ENCODE peak calls at places on chromosomes 1 and 21, in five cellular contexts. Y, E, Z, N and I are unnamed samples.

GRCh38 chr1:17958704-17959103 is 148.9 kb upstream of the IGSF21 start:
- DNase-seq in E (no peak), N (no peak), Y (no peak), Z (no peak), I (no peak)

GRCh38 chr21:14114251-14114650 is 96.5 kb downstream of the LIPI start:
- DNase-seq in Z (no peak), N (no peak), E (peak; percentile 78), Y (no peak), I (no peak)

GRCh38 chr1:161069731-161070270 is at the start of gene ARHGAP30:
- DNase-seq in Z (peak; percentile 87), E (no peak), N (peak; percentile 69), Y (peak; percentile 27), I (peak; percentile 89)

GRCh38 chr1:226568077-226568831 is 19.7 kb downstream of the STUM start:
- DNase-seq in N (no peak), Z (no peak), Y (peak; percentile 5), E (no peak), I (no peak)

GRCh38 chr21:25826652-25827051 is 91.9 kb downstream of the GABPA start:
- DNase-seq in Z (no peak), E (no peak), Y (no peak), N (no peak), I (no peak)

GRCh38 chr1:7784492-7785071 is 491 bp downstream of the PER3 start:
- DNase-seq in Y (peak; percentile 45), Z (no peak), N (no peak), E (no peak), I (no peak)

GRCh38 chr1:20484526-20485462 is 1.2 kb downstream of the CAMK2N1 start:
- DNase-seq in Y (peak; percentile 18), N (no peak), Z (no peak), E (no peak), I (no peak)

GRCh38 chr1:47738560-47739182 is 258.5 kb downstream of the TRABD2B start:
- DNase-seq in E (no peak), N (no peak), Y (peak; percentile 18), Z (no peak), I (no peak)

GRCh38 chr21:45983981-45984551 is 2.5 kb downstream of the COL6A1 start:
- DNase-seq in E (no peak), N (no peak), Y (no peak), Z (no peak), I (peak; percentile 1)

GRCh38 chr1:203126151-203126865 is 1.2 kb upstream of the ADORA1 start:
- DNase-seq in N (no peak), E (no peak), Z (no peak), Y (peak; percentile 52), I (no peak)

GRCh38 chr1:239999170-239999569 is 92.5 kb upstream of the FMN2 start:
- DNase-seq in Y (no peak), Z (no peak), N (no peak), E (no peak), I (no peak)

GRCh38 chr1:210294991-210295773 is 33.5 kb upstream of the HHAT start:
- DNase-seq in N (no peak), E (no peak), Y (no peak), Z (no peak), I (no peak)

GRCh38 chr21:42198949-42199348 is 20.0 kb upstream of the ABCG1 start:
- DNase-seq in E (no peak), Z (no peak), Y (no peak), N (no peak), I (no peak)

GRCh38 chr1:153483776-153484175 is 23.3 kb upstream of the S100A7 start:
- DNase-seq in Y (no peak), E (no peak), N (no peak), Z (no peak), I (no peak)

GRCh38 chr21:23217597-23217996 is 2219.4 kb downstream of the NCAM2 start:
- DNase-seq in Y (no peak), E (no peak), N (no peak), Z (no peak), I (no peak)

GRCh38 chr1:83086346-83086745 is 912.6 kb downstream of the TTLL7 start:
- DNase-seq in E (no peak), Z (no peak), N (no peak), Y (no peak), I (no peak)

GRCh38 chr1:201582977-201583376 is 44.0 kb downstream of the NAV1 start:
- DNase-seq in Z (no peak), E (no peak), N (no peak), Y (no peak), I (no peak)

GRCh38 chr1:37670133-37670532 is 22.2 kb upstream of the CDCA8 start:
- DNase-seq in Y (no peak), N (no peak), Z (no peak), E (no peak), I (no peak)

GRCh38 chr1:120178799-120179419 is 2.6 kb upstream of the SEC22B start:
- DNase-seq in Y (peak; percentile 20), E (no peak), Z (no peak), N (no peak), I (no peak)

GRCh38 chr1:147109041-147109440 is 63.2 kb downstream of the PRKAB2 start:
- DNase-seq in Z (no peak), N (no peak), E (no peak), Y (no peak), I (no peak)

GRCh38 chr1:58576727-58577675 is at the start of gene TACSTD2:
- DNase-seq in Z (no peak), E (no peak), N (no peak), Y (no peak), I (peak; percentile 19)

GRCh38 chr1:3248416-3249141 is 179.6 kb downstream of the PRDM16 start:
- DNase-seq in Z (no peak), N (no peak), Y (no peak), E (no peak), I (no peak)

GRCh38 chr1:78226784-78227183 is 181.0 kb downstream of the GIPC2 start:
- DNase-seq in E (no peak), Y (no peak), Z (no peak), N (no peak), I (no peak)

GRCh38 chr21:46183910-46184624 is at the start of gene SPATC1L:
- DNase-seq in Y (peak; percentile 46), Z (peak; percentile 50), N (peak; percentile 36), E (no peak), I (peak; percentile 66)

GRCh38 chr1:239232921-239233320 is 153.4 kb upstream of the CHRM3 start:
- DNase-seq in E (no peak), Z (no peak), Y (no peak), N (no peak), I (no peak)

GRCh38 chr1:215905493-215906095 is 338.5 kb downstream of the KCTD3 start:
- DNase-seq in Z (no peak), E (no peak), Y (no peak), N (no peak), I (no peak)

GRCh38 chr1:1669468-1670440 is 10.9 kb upstream of the CDK11B start:
- DNase-seq in N (no peak), E (no peak), Z (no peak), Y (no peak), I (no peak)

GRCh38 chr1:215899901-215900300 is 332.8 kb downstream of the KCTD3 start:
- DNase-seq in Y (no peak), Z (no peak), E (no peak), N (no peak), I (no peak)